ENCODE peak calls at places on chromosomes 3 and 15, in five cellular contexts. I, X, D, E and M are unnamed samples.
A peak's percentile ranks its signal among the peaks of the same experiment; 100 is the strongest.

GRCh38 chr3:141530133-141530768 is 43.4 kb downstream of the RASA2 start:
- DNase-seq in I (peak; percentile 92), X (no peak), D (no peak), E (peak; percentile 57), M (no peak)

GRCh38 chr3:35780800-35781199 is 141.5 kb downstream of the ARPP21 start:
- DNase-seq in I (no peak), X (no peak), D (no peak), E (no peak), M (no peak)

GRCh38 chr3:144900366-144900765 is 928.7 kb downstream of the DIPK2A start:
- DNase-seq in I (no peak), X (no peak), D (no peak), E (peak; percentile 0), M (no peak)

GRCh38 chr15:48533982-48534381 is 111.5 kb downstream of the FBN1 start:
- DNase-seq in I (no peak), X (no peak), D (peak; percentile 25), E (no peak), M (no peak)

GRCh38 chr15:58203537-58203936 is 65.4 kb downstream of the AQP9 start:
- DNase-seq in I (no peak), X (no peak), D (no peak), E (peak; percentile 95), M (no peak)

GRCh38 chr3:72560857-72561675 is 287.2 kb downstream of the SHQ1 start:
- DNase-seq in I (peak; percentile 52), X (no peak), D (no peak), E (no peak), M (no peak)

GRCh38 chr3:8853081-8853480 is 83.7 kb upstream of the OXTR start:
- DNase-seq in I (no peak), X (no peak), D (no peak), E (no peak), M (no peak)

GRCh38 chr3:194095464-194095863 is 40.5 kb upstream of the HES1 start:
- DNase-seq in I (peak; percentile 14), X (peak; percentile 83), D (peak; percentile 57), E (no peak), M (no peak)

GRCh38 chr3:34012102-34012461 is 213.7 kb downstream of the PDCD6IP start:
- DNase-seq in I (peak; percentile 98), X (no peak), D (no peak), E (peak; percentile 99), M (no peak)

GRCh38 chr3:155010416-155010815 is 69.7 kb upstream of the MME start:
- DNase-seq in I (no peak), X (no peak), D (no peak), E (no peak), M (no peak)

GRCh38 chr15:97259943-97260342 is 700.6 kb upstream of the ARRDC4 start:
- DNase-seq in I (no peak), X (no peak), D (no peak), E (no peak), M (no peak)

GRCh38 chr15:78620839-78621421 is at the start of gene CHRNA3:
- DNase-seq in I (no peak), X (no peak), D (no peak), E (no peak), M (no peak)

GRCh38 chr3:67884345-67884744 is 229.9 kb upstream of the SUCLG2 start:
- DNase-seq in I (no peak), X (no peak), D (no peak), E (no peak), M (no peak)
- H3K27me3 ChIP-seq in I (no peaks in the 10 kb centered on the region), X (no peaks in the 10 kb centered on the region), D (no peaks in the 10 kb centered on the region), E (no peaks in the 10 kb centered on the region), M (no peaks in the 10 kb centered on the region)

GRCh38 chr15:70093481-70094309 is 4.0 kb downstream of the TLE3 start:
- DNase-seq in I (peak; percentile 73), X (peak; percentile 81), D (no peak), E (peak; percentile 44), M (no peak)

GRCh38 chr15:70094690-70095311 is 2.9 kb downstream of the TLE3 start:
- DNase-seq in I (no peak), X (peak; percentile 42), D (peak; percentile 79), E (no peak), M (peak; percentile 23)

GRCh38 chr15:70096215-70096974 is 1.3 kb downstream of the TLE3 start:
- DNase-seq in I (peak; percentile 64), X (peak; percentile 63), D (peak; percentile 57), E (peak; percentile 59), M (peak; percentile 54)

GRCh38 chr15:70096975-70097336 is 761 bp downstream of the TLE3 start:
- DNase-seq in I (no peak), X (no peak), D (no peak), E (peak; percentile 11), M (no peak)

GRCh38 chr15:70095387-70096214 is 2.1 kb downstream of the TLE3 start:
- DNase-seq in I (no peak), X (peak; percentile 38), D (peak; percentile 54), E (no peak), M (no peak)
- H3K27me3 ChIP-seq in I (peaks cover 2% of the 10 kb centered on the region), X (no peaks in the 10 kb centered on the region), D (no peaks in the 10 kb centered on the region), E (no peaks in the 10 kb centered on the region), M (no peaks in the 10 kb centered on the region)

GRCh38 chr15:69895202-69895601 is 202.5 kb downstream of the TLE3 start:
- DNase-seq in I (no peak), X (no peak), D (no peak), E (no peak), M (no peak)

GRCh38 chr15:69893086-69893485 is 204.6 kb downstream of the TLE3 start:
- DNase-seq in I (no peak), X (no peak), D (no peak), E (no peak), M (no peak)

GRCh38 chr15:69896606-69897005 is 201.1 kb downstream of the TLE3 start:
- DNase-seq in I (no peak), X (no peak), D (no peak), E (peak; percentile 31), M (no peak)

GRCh38 chr15:69892351-69892750 is 205.4 kb downstream of the TLE3 start:
- DNase-seq in I (no peak), X (no peak), D (no peak), E (no peak), M (no peak)

DNA sequence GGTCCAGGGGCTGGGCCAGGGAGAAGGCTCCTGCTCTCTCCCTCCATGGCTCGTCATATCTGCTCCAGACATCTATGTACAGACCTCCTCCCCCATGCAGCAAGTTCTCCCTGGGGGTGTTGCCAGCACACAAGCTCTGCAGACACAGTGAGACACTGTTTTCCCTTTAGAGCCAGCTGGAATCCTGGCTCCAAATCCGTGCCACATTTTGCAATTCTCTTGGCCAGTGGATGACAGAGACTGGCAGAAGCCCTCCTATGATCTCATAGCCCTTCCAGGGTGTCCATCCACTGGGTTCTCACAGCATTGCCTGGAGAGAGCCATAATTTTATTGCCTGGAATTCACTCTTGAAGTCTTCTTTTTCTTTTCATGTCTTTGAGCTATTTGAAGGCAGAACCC is 203.9 kb downstream of the TLE3 start:
- DNase-seq in I (no peak), X (peak; percentile 35), D (no peak), E (peak; percentile 72), M (no peak)
- H3K27me3 ChIP-seq in I (no peaks in the 10 kb centered on the region), X (no peaks in the 10 kb centered on the region), D (no peaks in the 10 kb centered on the region), E (no peaks in the 10 kb centered on the region), M (no peaks in the 10 kb centered on the region)

GRCh38 chr3:189298469-189299375 is 127.0 kb downstream of the TPRG1 start:
- DNase-seq in I (peak; percentile 92), X (no peak), D (no peak), E (peak; percentile 7), M (no peak)

GRCh38 chr3:189300345-189300744 is 128.6 kb downstream of the TPRG1 start:
- DNase-seq in I (no peak), X (no peak), D (no peak), E (no peak), M (no peak)

GRCh38 chr3:189294649-189295048 is 122.9 kb downstream of the TPRG1 start:
- DNase-seq in I (no peak), X (no peak), D (no peak), E (no peak), M (no peak)

GRCh38 chr3:189295089-189295488 is 123.3 kb downstream of the TPRG1 start:
- DNase-seq in I (no peak), X (no peak), D (no peak), E (no peak), M (no peak)

GRCh38 chr3:189297957-189298356 is 126.2 kb downstream of the TPRG1 start:
- DNase-seq in I (peak; percentile 61), X (no peak), D (no peak), E (peak; percentile 19), M (no peak)
- H3K27me3 ChIP-seq in I (no peaks in the 10 kb centered on the region), X (no peaks in the 10 kb centered on the region), D (no peaks in the 10 kb centered on the region), E (no peaks in the 10 kb centered on the region), M (no peaks in the 10 kb centered on the region)

DNA sequence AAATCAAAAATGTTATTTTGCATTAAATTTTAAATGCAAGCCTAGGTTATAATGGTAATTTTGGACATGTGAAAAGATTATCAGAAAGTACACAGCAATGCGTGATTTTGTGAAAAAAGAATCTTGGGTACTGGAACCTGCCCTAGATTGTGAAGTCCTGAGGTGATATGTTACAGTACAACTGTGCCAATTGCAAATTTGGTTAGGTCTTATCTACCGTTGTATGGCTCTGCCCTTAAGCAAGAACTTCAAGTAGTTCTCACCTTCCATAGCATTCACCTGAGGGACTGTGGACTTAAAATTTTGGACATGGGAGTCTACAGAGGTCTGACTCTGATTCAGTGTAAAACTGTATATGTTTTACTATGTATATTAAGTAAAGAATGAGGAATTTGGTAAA is 140.2 kb downstream of the PEX5L start:
- DNase-seq in I (no peak), X (no peak), D (no peak), E (no peak), M (no peak)
- H3K27me3 ChIP-seq in I (no peaks in the 10 kb centered on the region), X (no peaks in the 10 kb centered on the region), D (no peaks in the 10 kb centered on the region), E (no peaks in the 10 kb centered on the region), M (no peaks in the 10 kb centered on the region)

DNA sequence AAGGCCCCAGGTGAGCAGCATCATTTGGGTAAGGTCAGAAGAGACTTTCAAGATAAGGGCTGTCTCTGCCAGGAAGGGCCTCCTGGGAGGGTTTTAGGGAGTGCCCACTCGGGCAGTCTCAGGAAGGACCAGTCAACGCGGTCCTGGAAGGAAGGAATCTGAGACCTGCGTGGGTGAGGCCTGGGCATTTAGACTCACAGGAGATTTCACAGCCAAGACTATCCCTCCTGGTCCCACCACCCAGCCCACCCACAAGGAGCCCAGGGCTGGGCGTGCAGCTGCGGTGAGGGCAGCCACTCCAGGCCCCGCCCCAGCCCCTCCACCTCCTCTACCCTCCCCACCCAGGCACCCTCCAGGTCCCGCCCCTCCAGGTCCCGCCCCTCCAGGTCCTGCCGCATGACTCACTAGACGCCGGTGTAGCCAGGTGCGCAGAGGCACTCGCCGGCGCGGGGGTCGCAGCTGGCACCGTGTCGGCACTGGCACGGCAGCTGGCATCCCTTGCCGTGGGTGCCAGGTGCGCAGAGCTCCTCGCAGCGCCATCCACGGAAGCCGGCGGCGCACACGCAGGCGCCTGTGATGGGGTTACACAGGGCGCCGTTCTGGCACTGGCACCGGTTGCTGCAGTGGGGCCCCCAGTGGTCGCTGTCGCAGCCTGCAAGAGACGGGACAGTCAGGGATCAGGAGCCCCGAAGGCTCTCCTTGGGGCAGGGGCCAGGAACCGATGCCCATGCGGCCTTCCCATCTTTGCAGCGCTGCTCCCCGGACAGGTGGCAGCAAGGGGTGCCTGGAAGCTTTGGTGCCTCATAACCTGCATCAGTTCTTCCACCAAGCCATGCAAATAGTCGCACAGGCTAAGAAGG is 112.8 kb downstream of the RAB11A start:
- DNase-seq in I (peak; percentile 33), X (peak; percentile 67), D (peak; percentile 48), E (no peak), M (peak; percentile 62)
- H3K27me3 ChIP-seq in I (peaks cover 15% of the 10 kb centered on the region), X (no peaks in the 10 kb centered on the region), D (no peaks in the 10 kb centered on the region), E (peaks cover 24% of the 10 kb centered on the region), M (no peaks in the 10 kb centered on the region)